ENCODE peak calls at places on chromosomes 2 and 18, in four cellular contexts. L is B cell, C is Ammon's horn, B is Peyer's patch. O is an unnamed sample.

GRCh38 chr2:151028691-151029176 is 232.9 kb downstream of the RBM43 start:
- DNase-seq in C (no peak), L (no peak), B (no peak), O (no peak)

GRCh38 chr2:11344342-11344955 is at the start of gene ROCK2:
- DNase-seq in C (peak; percentile 84), L (peak; percentile 93), B (peak; percentile 92), O (peak; percentile 86)

GRCh38 chr2:83874712-83875430 is 584.2 kb downstream of the SUCLG1 start:
- DNase-seq in L (no peak), C (no peak), B (no peak), O (no peak)

GRCh38 chr2:108571262-108571661 is 37.0 kb downstream of the LIMS1 start:
- DNase-seq in C (no peak), B (no peak), L (no peak), O (no peak)

GRCh38 chr18:67183398-67183797 is 333.1 kb downstream of the DSEL start:
- DNase-seq in B (no peak), L (no peak), C (no peak), O (no peak)

GRCh38 chr2:197873293-197873701 is 68.9 kb downstream of the PLCL1 start:
- DNase-seq in L (no peak), C (peak; percentile 78), B (no peak), O (no peak)

GRCh38 chr18:59952283-59953007 is 52.6 kb downstream of the PMAIP1 start:
- DNase-seq in C (no peak), L (no peak), B (no peak), O (no peak)

GRCh38 chr2:63792523-63792922 is 49.2 kb upstream of the UGP2 start:
- DNase-seq in B (no peak), L (no peak), C (no peak), O (no peak)

O was measured in stomach.